ENCODE peak calls at places on chromosomes 12 and 14, in four cellular contexts. G is HepG2, X is K562, M is GM12878. F is an unnamed sample.

GRCh38 chr12:12704593-12705230 is 8.7 kb upstream of the GPR19 start:
- DNase-seq in G (peak; percentile 92), X (peak; percentile 76), M (no peak), F (peak; percentile 38)

GRCh38 chr14:101925152-101925551 is 39.2 kb upstream of the DYNC1H1 start:
- DNase-seq in G (no peak), X (no peak), M (no peak), F (no peak)

GRCh38 chr12:31749024-31749704 is 20.3 kb upstream of the AMN1 start:
- DNase-seq in G (peak; percentile 99), X (peak; percentile 88), M (peak; percentile 99), F (peak; percentile 33)

GRCh38 chr14:37791384-37792036 is 196.1 kb downstream of the TTC6 start:
- DNase-seq in G (peak; percentile 94), X (no peak), M (no peak), F (no peak)

GRCh38 chr12:116878567-116879508 is 2.4 kb downstream of the HRK start:
- DNase-seq in G (no peak), X (no peak), M (no peak), F (peak; percentile 49)

GRCh38 chr12:109160433-109160832 is 44.0 kb downstream of the ACACB start:
- DNase-seq in G (no peak), X (no peak), M (no peak), F (no peak)

GRCh38 chr12:49703647-49704137 is 3.5 kb downstream of the FMNL3 start:
- DNase-seq in G (no peak), X (no peak), M (peak; percentile 71), F (no peak)

GRCh38 chr12:588658-589057 is 74.6 kb downstream of the NINJ2 start:
- DNase-seq in G (no peak), X (no peak), M (no peak), F (no peak)

GRCh38 chr14:29217813-29218450 is 451.3 kb downstream of the FOXG1 start:
- DNase-seq in G (peak; percentile 12), X (no peak), M (no peak), F (no peak)

GRCh38 chr12:80411787-80412186 is 32.2 kb upstream of the PTPRQ start:
- DNase-seq in G (no peak), X (no peak), M (no peak), F (no peak)

GRCh38 chr12:5904969-5905368 is 40.1 kb downstream of the ANO2 start:
- DNase-seq in G (no peak), X (no peak), M (no peak), F (no peak)

GRCh38 chr12:116133149-116133548 is 144.3 kb downstream of the MED13L start:
- DNase-seq in G (peak; percentile 78), X (no peak), M (no peak), F (no peak)

GRCh38 chr12:49633703-49634311 is 10.4 kb downstream of the PRPF40B start:
- DNase-seq in G (no peak), X (no peak), M (no peak), F (no peak)

GRCh38 chr14:96581902-96582640 is 79.9 kb downstream of the PAPOLA start:
- DNase-seq in G (no peak), X (peak; percentile 45), M (no peak), F (peak; percentile 50)

GRCh38 chr12:46373303-46374182 is 970 bp upstream of the SLC38A2 start:
- DNase-seq in G (peak; percentile 72), X (peak; percentile 43), M (no peak), F (peak; percentile 70)

GRCh38 chr14:106875503-106875902 is 1349.1 kb downstream of the TMEM121 start:
- DNase-seq in G (no peak), X (no peak), M (no peak), F (no peak)

GRCh38 chr14:95497561-95498011 is 18.9 kb downstream of the SYNE3 start:
- DNase-seq in G (no peak), X (no peak), M (no peak), F (no peak)

GRCh38 chr14:90911121-90911520 is 94.9 kb upstream of the TTC7B start:
- DNase-seq in G (no peak), X (no peak), M (no peak), F (no peak)

GRCh38 chr12:91928501-91928900 is 217.1 kb downstream of the BTG1 start:
- DNase-seq in G (no peak), X (no peak), M (no peak), F (no peak)

GRCh38 chr12:132014092-132014914 is 64.6 kb downstream of the EP400 start:
- DNase-seq in G (no peak), X (no peak), M (no peak), F (no peak)

GRCh38 chr14:59213368-59214315 is 25.2 kb downstream of the DAAM1 start:
- DNase-seq in G (peak; percentile 81), X (no peak), M (no peak), F (no peak)

GRCh38 chr14:60348211-60348610 is 99.2 kb downstream of the PPM1A start:
- DNase-seq in G (no peak), X (no peak), M (no peak), F (no peak)

GRCh38 chr12:94140556-94140955 is 7.8 kb upstream of the PLXNC1 start:
- DNase-seq in G (peak; percentile 32), X (peak; percentile 44), M (no peak), F (peak; percentile 69)

GRCh38 chr12:66965613-66966012 is 286.7 kb upstream of the GRIP1 start:
- DNase-seq in G (no peak), X (no peak), M (no peak), F (no peak)

GRCh38 chr12:83827860-83828259 is 1084.7 kb downstream of the SLC6A15 start:
- DNase-seq in G (no peak), X (no peak), M (no peak), F (peak; percentile 58)

GRCh38 chr12:42199007-42199406 is 39.0 kb downstream of the YAF2 start:
- DNase-seq in G (no peak), X (no peak), M (no peak), F (no peak)

GRCh38 chr12:4031703-4032291 is 158.6 kb upstream of the PARP11 start:
- DNase-seq in G (no peak), X (no peak), M (no peak), F (no peak)

GRCh38 chr12:19744760-19745218 is 305.5 kb downstream of the AEBP2 start:
- DNase-seq in G (no peak), X (no peak), M (no peak), F (no peak)

GRCh38 chr14:71586131-71586893 is 345.9 kb upstream of the RGS6 start:
- DNase-seq in G (no peak), X (no peak), M (no peak), F (no peak)

GRCh38 chr14:41476526-41476925 is 130.2 kb upstream of the LRFN5 start:
- DNase-seq in G (no peak), X (no peak), M (no peak), F (no peak)

GRCh38 chr14:55610717-55611370 is 30.8 kb downstream of the KTN1 start:
- DNase-seq in G (no peak), X (no peak), M (no peak), F (peak; percentile 27)

DNA sequence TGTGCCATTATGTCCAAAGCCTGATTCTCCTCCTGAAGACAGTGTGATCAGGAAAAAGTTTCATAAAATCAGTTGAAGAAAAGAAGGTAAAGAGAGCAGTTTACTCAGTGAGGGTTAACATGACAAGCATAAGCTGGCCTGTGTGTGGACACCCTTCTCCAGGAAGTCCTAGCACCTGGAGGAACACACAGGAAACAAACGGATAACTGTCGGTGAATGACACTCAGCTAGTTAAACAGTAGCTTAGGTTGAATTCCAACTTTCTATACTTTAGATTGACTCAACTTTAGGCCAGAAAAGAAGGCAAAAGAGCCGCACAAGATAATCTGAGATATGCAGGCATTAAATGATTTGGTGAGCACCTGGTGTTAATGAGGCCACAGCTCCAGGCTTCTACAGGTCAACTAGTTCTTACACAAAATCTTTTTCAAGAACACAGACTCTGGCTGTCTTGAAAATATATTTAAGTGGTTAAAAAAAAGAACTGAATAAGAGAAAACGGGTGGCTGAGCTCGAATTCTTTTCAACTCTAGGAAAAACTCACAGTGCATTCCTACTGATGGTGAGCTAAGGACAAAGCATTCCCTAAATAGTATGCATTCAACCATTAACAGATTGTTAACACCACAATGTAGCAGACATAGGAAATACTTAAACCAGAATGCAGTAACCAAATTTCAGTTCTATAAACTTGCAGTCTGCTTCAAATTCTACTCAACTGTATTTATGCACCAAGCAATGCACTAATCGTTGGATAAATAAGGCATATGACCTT is 56.9 kb upstream of the TSPAN8 start:
- DNase-seq in G (peak; percentile 18), X (no peak), M (no peak), F (no peak)
- TF ChIP-seq NR2C2 in G (no peak), X (no peak), M (no peak), F (no peak)

GRCh38 chr12:106841471-106842302 is 67.2 kb downstream of the RIC8B start:
- DNase-seq in G (peak; percentile 30), X (peak; percentile 57), M (no peak), F (no peak)
- TF ChIP-seq CTCF in G (peak; percentile 68), X (peak; percentile 41), M (peak; percentile 60), F (peak; percentile 17)

GRCh38 chr14:32010561-32011188 is 66.4 kb upstream of the ARHGAP5 start:
- DNase-seq in G (peak; percentile 92), X (peak; percentile 37), M (no peak), F (no peak)
- TF ChIP-seq NR2C2 in G (no peak), X (peak; percentile 57), M (no peak), F (no peak)

GRCh38 chr14:33404054-33404453 is 465.4 kb downstream of the NPAS3 start:
- DNase-seq in G (no peak), X (no peak), M (no peak), F (no peak)
- TF ChIP-seq CTCF in G (no peak), X (no peak), M (no peak), F (no peak)

GRCh38 chr12:95882080-95882479 is 23.3 kb downstream of the SNRPF start:
- DNase-seq in G (no peak), X (no peak), M (no peak), F (no peak)
- TF ChIP-seq NR2C2 in G (no peak), X (no peak), M (no peak), F (no peak)

GRCh38 chr14:104130974-104131651 is 7.3 kb upstream of the KIF26A start:
- DNase-seq in G (peak; percentile 23), X (no peak), M (no peak), F (peak; percentile 46)
- TF ChIP-seq CTCF in G (peak; percentile 84), X (peak; percentile 61), M (peak; percentile 43), F (peak; percentile 59)